ENCODE peak calls at places on chromosomes 7 and 10, in eight cellular contexts. One of them, this sample, is unnamed.

GRCh38 chr7:69516208-69516820 is 82.0 kb upstream of the AUTS2 start:
- DNase-seq in activated CD4-positive, CD25-positive, alpha-beta regulatory T cell: no peak
- DNase-seq in prostate gland: no peak
- DNase-seq in AG08396: no peak
- DNase-seq in stimulated activated CD8-positive, alpha-beta memory T cell treated with anti-CD3 and anti-CD28 coated beads, Interleukin-7, amount 100 ng/mL, for 1 hour: no peak
- DNase-seq in adipocyte: no peak
- DNase-seq in NCI-H1436: no peak
- DNase-seq in cardiac fibroblast: no peak
- DNase-seq in this sample: no peak

GRCh38 chr10:102781921-102782542 is 38.3 kb downstream of the WBP1L start:
- DNase-seq in AG08396: no peak
- DNase-seq in NCI-H1436: no peak
- DNase-seq in prostate gland: no peak
- DNase-seq in cardiac fibroblast: peak
- DNase-seq in activated CD4-positive, CD25-positive, alpha-beta regulatory T cell: no peak
- DNase-seq in adipocyte: peak
- DNase-seq in stimulated activated CD8-positive, alpha-beta memory T cell treated with anti-CD3 and anti-CD28 coated beads, Interleukin-7, amount 100 ng/mL, for 1 hour: no peak
- DNase-seq in this sample: no peak

GRCh38 chr7:6628045-6628444 is 9.1 kb upstream of the ZNF316 start:
- DNase-seq in NCI-H1436: peak
- DNase-seq in cardiac fibroblast: no peak
- DNase-seq in adipocyte: no peak
- DNase-seq in AG08396: no peak
- DNase-seq in stimulated activated CD8-positive, alpha-beta memory T cell treated with anti-CD3 and anti-CD28 coated beads, Interleukin-7, amount 100 ng/mL, for 1 hour: no peak
- DNase-seq in prostate gland: peak
- DNase-seq in activated CD4-positive, CD25-positive, alpha-beta regulatory T cell: no peak
- DNase-seq in this sample: no peak

GRCh38 chr7:5354460-5355279 is 69.0 kb downstream of the TNRC18 start:
- DNase-seq in AG08396: peak
- DNase-seq in stimulated activated CD8-positive, alpha-beta memory T cell treated with anti-CD3 and anti-CD28 coated beads, Interleukin-7, amount 100 ng/mL, for 1 hour: no peak
- DNase-seq in prostate gland: peak
- DNase-seq in activated CD4-positive, CD25-positive, alpha-beta regulatory T cell: no peak
- DNase-seq in adipocyte: peak
- DNase-seq in cardiac fibroblast: peak
- DNase-seq in NCI-H1436: no peak
- DNase-seq in this sample: no peak

GRCh38 chr7:142563470-142563869 is 185.8 kb upstream of the PRSS1 start:
- DNase-seq in adipocyte: peak
- DNase-seq in stimulated activated CD8-positive, alpha-beta memory T cell treated with anti-CD3 and anti-CD28 coated beads, Interleukin-7, amount 100 ng/mL, for 1 hour: no peak
- DNase-seq in cardiac fibroblast: no peak
- DNase-seq in prostate gland: no peak
- DNase-seq in AG08396: no peak
- DNase-seq in NCI-H1436: no peak
- DNase-seq in activated CD4-positive, CD25-positive, alpha-beta regulatory T cell: no peak
- DNase-seq in this sample: no peak

GRCh38 chr10:110208614-110209398 is 1.4 kb downstream of the MXI1 start:
- DNase-seq in adipocyte: peak
- DNase-seq in stimulated activated CD8-positive, alpha-beta memory T cell treated with anti-CD3 and anti-CD28 coated beads, Interleukin-7, amount 100 ng/mL, for 1 hour: no peak
- DNase-seq in cardiac fibroblast: peak
- DNase-seq in AG08396: peak
- DNase-seq in prostate gland: peak
- DNase-seq in NCI-H1436: no peak
- DNase-seq in activated CD4-positive, CD25-positive, alpha-beta regulatory T cell: peak
- DNase-seq in this sample: peak

GRCh38 chr7:115962340-115962739 is 68.2 kb downstream of the TFEC start:
- DNase-seq in prostate gland: no peak
- DNase-seq in NCI-H1436: no peak
- DNase-seq in cardiac fibroblast: no peak
- DNase-seq in adipocyte: peak
- DNase-seq in AG08396: no peak
- DNase-seq in activated CD4-positive, CD25-positive, alpha-beta regulatory T cell: no peak
- DNase-seq in stimulated activated CD8-positive, alpha-beta memory T cell treated with anti-CD3 and anti-CD28 coated beads, Interleukin-7, amount 100 ng/mL, for 1 hour: no peak
- DNase-seq in this sample: no peak

GRCh38 chr10:100894033-100894432 is 18.7 kb upstream of the SLF2 start:
- DNase-seq in prostate gland: no peak
- DNase-seq in NCI-H1436: no peak
- DNase-seq in stimulated activated CD8-positive, alpha-beta memory T cell treated with anti-CD3 and anti-CD28 coated beads, Interleukin-7, amount 100 ng/mL, for 1 hour: no peak
- DNase-seq in adipocyte: no peak
- DNase-seq in AG08396: no peak
- DNase-seq in activated CD4-positive, CD25-positive, alpha-beta regulatory T cell: no peak
- DNase-seq in cardiac fibroblast: no peak
- DNase-seq in this sample: peak

GRCh38 chr10:101046332-101047238 is 15.2 kb upstream of the KAZALD1 start:
- DNase-seq in cardiac fibroblast: no peak
- DNase-seq in activated CD4-positive, CD25-positive, alpha-beta regulatory T cell: no peak
- DNase-seq in adipocyte: no peak
- DNase-seq in prostate gland: no peak
- DNase-seq in AG08396: no peak
- DNase-seq in stimulated activated CD8-positive, alpha-beta memory T cell treated with anti-CD3 and anti-CD28 coated beads, Interleukin-7, amount 100 ng/mL, for 1 hour: no peak
- DNase-seq in NCI-H1436: peak
- DNase-seq in this sample: no peak

GRCh38 chr7:33421384-33421783 is 292.0 kb downstream of the BBS9 start:
- DNase-seq in stimulated activated CD8-positive, alpha-beta memory T cell treated with anti-CD3 and anti-CD28 coated beads, Interleukin-7, amount 100 ng/mL, for 1 hour: no peak
- DNase-seq in cardiac fibroblast: peak
- DNase-seq in prostate gland: no peak
- DNase-seq in adipocyte: peak
- DNase-seq in AG08396: no peak
- DNase-seq in NCI-H1436: no peak
- DNase-seq in activated CD4-positive, CD25-positive, alpha-beta regulatory T cell: no peak
- DNase-seq in this sample: no peak

GRCh38 chr10:83545901-83546391 is 593.4 kb upstream of the GHITM start:
- DNase-seq in AG08396: no peak
- DNase-seq in activated CD4-positive, CD25-positive, alpha-beta regulatory T cell: no peak
- DNase-seq in cardiac fibroblast: peak
- DNase-seq in adipocyte: no peak
- DNase-seq in NCI-H1436: no peak
- DNase-seq in prostate gland: no peak
- DNase-seq in stimulated activated CD8-positive, alpha-beta memory T cell treated with anti-CD3 and anti-CD28 coated beads, Interleukin-7, amount 100 ng/mL, for 1 hour: no peak
- DNase-seq in this sample: no peak

GRCh38 chr10:79331709-79332108 is 15.6 kb upstream of the PPIF start:
- DNase-seq in activated CD4-positive, CD25-positive, alpha-beta regulatory T cell: no peak
- DNase-seq in cardiac fibroblast: peak
- DNase-seq in stimulated activated CD8-positive, alpha-beta memory T cell treated with anti-CD3 and anti-CD28 coated beads, Interleukin-7, amount 100 ng/mL, for 1 hour: no peak
- DNase-seq in adipocyte: peak
- DNase-seq in NCI-H1436: no peak
- DNase-seq in prostate gland: no peak
- DNase-seq in AG08396: no peak
- DNase-seq in this sample: peak

GRCh38 chr7:44986218-44987053 is 7.6 kb upstream of the MYO1G start:
- DNase-seq in prostate gland: peak
- DNase-seq in activated CD4-positive, CD25-positive, alpha-beta regulatory T cell: peak
- DNase-seq in NCI-H1436: peak
- DNase-seq in AG08396: peak
- DNase-seq in cardiac fibroblast: peak
- DNase-seq in adipocyte: peak
- DNase-seq in stimulated activated CD8-positive, alpha-beta memory T cell treated with anti-CD3 and anti-CD28 coated beads, Interleukin-7, amount 100 ng/mL, for 1 hour: peak
- DNase-seq in this sample: peak

GRCh38 chr10:33265621-33266020 is 68.8 kb downstream of the NRP1 start:
- DNase-seq in cardiac fibroblast: no peak
- DNase-seq in stimulated activated CD8-positive, alpha-beta memory T cell treated with anti-CD3 and anti-CD28 coated beads, Interleukin-7, amount 100 ng/mL, for 1 hour: no peak
- DNase-seq in adipocyte: no peak
- DNase-seq in activated CD4-positive, CD25-positive, alpha-beta regulatory T cell: no peak
- DNase-seq in prostate gland: no peak
- DNase-seq in AG08396: no peak
- DNase-seq in NCI-H1436: no peak
- DNase-seq in this sample: no peak

GRCh38 chr7:127844707-127845331 is 186.4 kb downstream of the LRRC4 start:
- DNase-seq in adipocyte: peak
- DNase-seq in prostate gland: peak
- DNase-seq in cardiac fibroblast: peak
- DNase-seq in AG08396: peak
- DNase-seq in activated CD4-positive, CD25-positive, alpha-beta regulatory T cell: no peak
- DNase-seq in stimulated activated CD8-positive, alpha-beta memory T cell treated with anti-CD3 and anti-CD28 coated beads, Interleukin-7, amount 100 ng/mL, for 1 hour: no peak
- DNase-seq in NCI-H1436: no peak
- DNase-seq in this sample: no peak

GRCh38 chr10:125004571-125005311 is 62.8 kb downstream of the ZRANB1 start:
- DNase-seq in activated CD4-positive, CD25-positive, alpha-beta regulatory T cell: no peak
- DNase-seq in cardiac fibroblast: no peak
- DNase-seq in stimulated activated CD8-positive, alpha-beta memory T cell treated with anti-CD3 and anti-CD28 coated beads, Interleukin-7, amount 100 ng/mL, for 1 hour: no peak
- DNase-seq in prostate gland: no peak
- DNase-seq in NCI-H1436: no peak
- DNase-seq in adipocyte: no peak
- DNase-seq in AG08396: no peak
- DNase-seq in this sample: no peak

GRCh38 chr7:4724648-4725013 is 42.5 kb downstream of the FOXK1 start:
- DNase-seq in cardiac fibroblast: peak
- DNase-seq in prostate gland: no peak
- DNase-seq in AG08396: peak
- DNase-seq in NCI-H1436: no peak
- DNase-seq in stimulated activated CD8-positive, alpha-beta memory T cell treated with anti-CD3 and anti-CD28 coated beads, Interleukin-7, amount 100 ng/mL, for 1 hour: no peak
- DNase-seq in activated CD4-positive, CD25-positive, alpha-beta regulatory T cell: no peak
- DNase-seq in adipocyte: peak
- DNase-seq in this sample: peak

GRCh38 chr10:20276127-20276979 is 460.1 kb downstream of the PLXDC2 start:
- DNase-seq in prostate gland: no peak
- DNase-seq in stimulated activated CD8-positive, alpha-beta memory T cell treated with anti-CD3 and anti-CD28 coated beads, Interleukin-7, amount 100 ng/mL, for 1 hour: no peak
- DNase-seq in cardiac fibroblast: no peak
- DNase-seq in adipocyte: no peak
- DNase-seq in AG08396: no peak
- DNase-seq in NCI-H1436: peak
- DNase-seq in activated CD4-positive, CD25-positive, alpha-beta regulatory T cell: no peak
- DNase-seq in this sample: no peak

GRCh38 chr10:117710181-117710798 is 167.7 kb downstream of the EMX2 start:
- DNase-seq in cardiac fibroblast: no peak
- DNase-seq in stimulated activated CD8-positive, alpha-beta memory T cell treated with anti-CD3 and anti-CD28 coated beads, Interleukin-7, amount 100 ng/mL, for 1 hour: no peak
- DNase-seq in activated CD4-positive, CD25-positive, alpha-beta regulatory T cell: no peak
- DNase-seq in NCI-H1436: no peak
- DNase-seq in AG08396: no peak
- DNase-seq in prostate gland: no peak
- DNase-seq in adipocyte: no peak
- DNase-seq in this sample: peak

GRCh38 chr7:138885383-138886147 is 87.6 kb upstream of the ATP6V0A4 start:
- DNase-seq in cardiac fibroblast: no peak
- DNase-seq in AG08396: no peak
- DNase-seq in prostate gland: no peak
- DNase-seq in NCI-H1436: no peak
- DNase-seq in adipocyte: no peak
- DNase-seq in stimulated activated CD8-positive, alpha-beta memory T cell treated with anti-CD3 and anti-CD28 coated beads, Interleukin-7, amount 100 ng/mL, for 1 hour: no peak
- DNase-seq in activated CD4-positive, CD25-positive, alpha-beta regulatory T cell: no peak
- DNase-seq in this sample: no peak

GRCh38 chr10:124722812-124723783 is 21.1 kb downstream of the FAM53B start:
- DNase-seq in stimulated activated CD8-positive, alpha-beta memory T cell treated with anti-CD3 and anti-CD28 coated beads, Interleukin-7, amount 100 ng/mL, for 1 hour: no peak
- DNase-seq in NCI-H1436: no peak
- DNase-seq in prostate gland: no peak
- DNase-seq in adipocyte: no peak
- DNase-seq in AG08396: no peak
- DNase-seq in activated CD4-positive, CD25-positive, alpha-beta regulatory T cell: no peak
- DNase-seq in cardiac fibroblast: peak
- DNase-seq in this sample: no peak

GRCh38 chr7:95820778-95821177 is 48.4 kb downstream of the DYNC1I1 start:
- DNase-seq in prostate gland: no peak
- DNase-seq in activated CD4-positive, CD25-positive, alpha-beta regulatory T cell: no peak
- DNase-seq in NCI-H1436: no peak
- DNase-seq in adipocyte: no peak
- DNase-seq in stimulated activated CD8-positive, alpha-beta memory T cell treated with anti-CD3 and anti-CD28 coated beads, Interleukin-7, amount 100 ng/mL, for 1 hour: no peak
- DNase-seq in AG08396: no peak
- DNase-seq in cardiac fibroblast: no peak
- DNase-seq in this sample: no peak

GRCh38 chr10:102773986-102774385 is 30.2 kb downstream of the WBP1L start:
- DNase-seq in prostate gland: no peak
- DNase-seq in stimulated activated CD8-positive, alpha-beta memory T cell treated with anti-CD3 and anti-CD28 coated beads, Interleukin-7, amount 100 ng/mL, for 1 hour: no peak
- DNase-seq in adipocyte: no peak
- DNase-seq in activated CD4-positive, CD25-positive, alpha-beta regulatory T cell: no peak
- DNase-seq in NCI-H1436: no peak
- DNase-seq in AG08396: no peak
- DNase-seq in cardiac fibroblast: peak
- DNase-seq in this sample: no peak

GRCh38 chr7:134766779-134767566 is 12.5 kb upstream of the CALD1 start:
- DNase-seq in prostate gland: no peak
- DNase-seq in adipocyte: peak
- DNase-seq in cardiac fibroblast: peak
- DNase-seq in activated CD4-positive, CD25-positive, alpha-beta regulatory T cell: no peak
- DNase-seq in stimulated activated CD8-positive, alpha-beta memory T cell treated with anti-CD3 and anti-CD28 coated beads, Interleukin-7, amount 100 ng/mL, for 1 hour: no peak
- DNase-seq in AG08396: peak
- DNase-seq in NCI-H1436: no peak
- DNase-seq in this sample: no peak

GRCh38 chr10:97796651-97797050 is 24.9 kb upstream of the SFRP5 start:
- DNase-seq in adipocyte: no peak
- DNase-seq in prostate gland: no peak
- DNase-seq in stimulated activated CD8-positive, alpha-beta memory T cell treated with anti-CD3 and anti-CD28 coated beads, Interleukin-7, amount 100 ng/mL, for 1 hour: no peak
- DNase-seq in activated CD4-positive, CD25-positive, alpha-beta regulatory T cell: no peak
- DNase-seq in NCI-H1436: no peak
- DNase-seq in AG08396: no peak
- DNase-seq in cardiac fibroblast: no peak
- DNase-seq in this sample: no peak

GRCh38 chr7:157502701-157503111 is 165.9 kb downstream of the DNAJB6 start:
- DNase-seq in cardiac fibroblast: peak
- DNase-seq in prostate gland: no peak
- DNase-seq in AG08396: no peak
- DNase-seq in activated CD4-positive, CD25-positive, alpha-beta regulatory T cell: peak
- DNase-seq in NCI-H1436: no peak
- DNase-seq in stimulated activated CD8-positive, alpha-beta memory T cell treated with anti-CD3 and anti-CD28 coated beads, Interleukin-7, amount 100 ng/mL, for 1 hour: peak
- DNase-seq in adipocyte: no peak
- DNase-seq in this sample: no peak

GRCh38 chr7:94393251-94393758 is 1.4 kb upstream of the COL1A2 start:
- DNase-seq in NCI-H1436: no peak
- DNase-seq in prostate gland: no peak
- DNase-seq in activated CD4-positive, CD25-positive, alpha-beta regulatory T cell: no peak
- DNase-seq in AG08396: no peak
- DNase-seq in stimulated activated CD8-positive, alpha-beta memory T cell treated with anti-CD3 and anti-CD28 coated beads, Interleukin-7, amount 100 ng/mL, for 1 hour: no peak
- DNase-seq in cardiac fibroblast: peak
- DNase-seq in adipocyte: peak
- DNase-seq in this sample: no peak

GRCh38 chr10:121535381-121535780 is 62.9 kb downstream of the FGFR2 start:
- DNase-seq in cardiac fibroblast: no peak
- DNase-seq in AG08396: no peak
- DNase-seq in activated CD4-positive, CD25-positive, alpha-beta regulatory T cell: no peak
- DNase-seq in stimulated activated CD8-positive, alpha-beta memory T cell treated with anti-CD3 and anti-CD28 coated beads, Interleukin-7, amount 100 ng/mL, for 1 hour: no peak
- DNase-seq in adipocyte: no peak
- DNase-seq in NCI-H1436: no peak
- DNase-seq in prostate gland: no peak
- DNase-seq in this sample: no peak

GRCh38 chr7:20541615-20542349 is 73.7 kb upstream of the ABCB5 start:
- DNase-seq in adipocyte: no peak
- DNase-seq in cardiac fibroblast: no peak
- DNase-seq in NCI-H1436: no peak
- DNase-seq in AG08396: no peak
- DNase-seq in prostate gland: no peak
- DNase-seq in stimulated activated CD8-positive, alpha-beta memory T cell treated with anti-CD3 and anti-CD28 coated beads, Interleukin-7, amount 100 ng/mL, for 1 hour: no peak
- DNase-seq in activated CD4-positive, CD25-positive, alpha-beta regulatory T cell: no peak
- DNase-seq in this sample: no peak

GRCh38 chr7:101567231-101567630 is 61.9 kb downstream of the MYL10 start:
- DNase-seq in cardiac fibroblast: no peak
- DNase-seq in NCI-H1436: peak
- DNase-seq in prostate gland: no peak
- DNase-seq in adipocyte: no peak
- DNase-seq in stimulated activated CD8-positive, alpha-beta memory T cell treated with anti-CD3 and anti-CD28 coated beads, Interleukin-7, amount 100 ng/mL, for 1 hour: no peak
- DNase-seq in AG08396: peak
- DNase-seq in activated CD4-positive, CD25-positive, alpha-beta regulatory T cell: no peak
- DNase-seq in this sample: no peak

GRCh38 chr7:156735861-156736260 is 95.3 kb downstream of the RNF32 start:
- DNase-seq in stimulated activated CD8-positive, alpha-beta memory T cell treated with anti-CD3 and anti-CD28 coated beads, Interleukin-7, amount 100 ng/mL, for 1 hour: no peak
- DNase-seq in AG08396: no peak
- DNase-seq in prostate gland: no peak
- DNase-seq in activated CD4-positive, CD25-positive, alpha-beta regulatory T cell: no peak
- DNase-seq in adipocyte: no peak
- DNase-seq in cardiac fibroblast: no peak
- DNase-seq in NCI-H1436: no peak
- DNase-seq in this sample: no peak

GRCh38 chr7:44307905-44308740 is 17.3 kb downstream of the CAMK2B start:
- DNase-seq in adipocyte: no peak
- DNase-seq in cardiac fibroblast: no peak
- DNase-seq in NCI-H1436: no peak
- DNase-seq in activated CD4-positive, CD25-positive, alpha-beta regulatory T cell: no peak
- DNase-seq in prostate gland: peak
- DNase-seq in stimulated activated CD8-positive, alpha-beta memory T cell treated with anti-CD3 and anti-CD28 coated beads, Interleukin-7, amount 100 ng/mL, for 1 hour: no peak
- DNase-seq in AG08396: no peak
- DNase-seq in this sample: no peak

GRCh38 chr7:76217942-76218566 is 16.4 kb downstream of the SRRM3 start:
- DNase-seq in stimulated activated CD8-positive, alpha-beta memory T cell treated with anti-CD3 and anti-CD28 coated beads, Interleukin-7, amount 100 ng/mL, for 1 hour: no peak
- DNase-seq in adipocyte: no peak
- DNase-seq in AG08396: no peak
- DNase-seq in prostate gland: no peak
- DNase-seq in NCI-H1436: no peak
- DNase-seq in activated CD4-positive, CD25-positive, alpha-beta regulatory T cell: no peak
- DNase-seq in cardiac fibroblast: no peak
- DNase-seq in this sample: no peak

GRCh38 chr7:130854481-130854880 is 120.5 kb upstream of the KLF14 start:
- DNase-seq in AG08396: no peak
- DNase-seq in NCI-H1436: no peak
- DNase-seq in prostate gland: no peak
- DNase-seq in activated CD4-positive, CD25-positive, alpha-beta regulatory T cell: no peak
- DNase-seq in stimulated activated CD8-positive, alpha-beta memory T cell treated with anti-CD3 and anti-CD28 coated beads, Interleukin-7, amount 100 ng/mL, for 1 hour: no peak
- DNase-seq in adipocyte: no peak
- DNase-seq in cardiac fibroblast: no peak
- DNase-seq in this sample: no peak